ENCODE peak calls at places on chromosomes 16 and 17, in five cellular contexts. E is GM12878, I is K562, B is HepG2, Y is upper lobe of left lung. N is an unnamed sample.

GRCh38 chr17:79414520-79415065 is 196.3 kb downstream of the RBFOX3 start:
- ATAC-seq in E (no peak), I (no peak), B (no peak), Y (no peak), N (no peak)

GRCh38 chr17:54882371-54882770 is 18.3 kb upstream of the TOM1L1 start:
- ATAC-seq in E (no peak), I (no peak), B (no peak), Y (no peak), N (no peak)

GRCh38 chr17:3886776-3887175 is 6.1 kb downstream of the CAMKK1 start:
- ATAC-seq in E (no peak), I (no peak), B (no peak), Y (peak), N (no peak)

GRCh38 chr17:30316736-30317135 is 17.1 kb downstream of the TMIGD1 start:
- ATAC-seq in E (no peak), I (no peak), B (peak), Y (no peak), N (no peak)

GRCh38 chr16:80263848-80264694 is 276.7 kb upstream of the DYNLRB2 start:
- ATAC-seq in E (no peak), I (no peak), B (peak), Y (no peak), N (no peak)

GRCh38 chr17:36127882-36128369 is 24.3 kb downstream of the CCL4 start:
- ATAC-seq in E (no peak), I (no peak), B (no peak), Y (no peak), N (no peak)

GRCh38 chr16:76464973-76465620 is 187.9 kb downstream of the CNTNAP4 start:
- ATAC-seq in E (no peak), I (no peak), B (no peak), Y (no peak), N (no peak)

GRCh38 chr17:71482625-71483024 is 638.2 kb upstream of the SOX9 start:
- ATAC-seq in E (no peak), I (no peak), B (no peak), Y (no peak), N (no peak)

GRCh38 chr17:4988168-4988567 is 693 bp upstream of the CAMTA2 start:
- ATAC-seq in E (peak), I (no peak), B (no peak), Y (no peak), N (no peak)

GRCh38 chr16:67781548-67781921 is 24.8 kb downstream of the RANBP10 start:
- ATAC-seq in E (peak), I (peak), B (no peak), Y (no peak), N (no peak)

GRCh38 chr17:40629850-40630249 is 17.8 kb downstream of the SMARCE1 start:
- ATAC-seq in E (no peak), I (no peak), B (no peak), Y (no peak), N (no peak)

GRCh38 chr17:31631759-31632158 is 227.3 kb downstream of the COPRS start:
- ATAC-seq in E (no peak), I (no peak), B (no peak), Y (no peak), N (no peak)

GRCh38 chr16:57149391-57149790 is 36.4 kb downstream of the PSME3IP1 start:
- ATAC-seq in E (no peak), I (no peak), B (no peak), Y (no peak), N (no peak)

GRCh38 chr16:11668590-11669379 is 530 bp downstream of the SNN start:
- ATAC-seq in E (peak), I (no peak), B (no peak), Y (no peak), N (peak)

GRCh38 chr17:49738456-49739163 is 25.3 kb downstream of the FAM117A start:
- ATAC-seq in E (no peak), I (no peak), B (no peak), Y (no peak), N (no peak)

GRCh38 chr17:15303293-15303692 is 38.1 kb downstream of the TEKT3 start:
- ATAC-seq in E (no peak), I (no peak), B (no peak), Y (no peak), N (no peak)

DNA sequence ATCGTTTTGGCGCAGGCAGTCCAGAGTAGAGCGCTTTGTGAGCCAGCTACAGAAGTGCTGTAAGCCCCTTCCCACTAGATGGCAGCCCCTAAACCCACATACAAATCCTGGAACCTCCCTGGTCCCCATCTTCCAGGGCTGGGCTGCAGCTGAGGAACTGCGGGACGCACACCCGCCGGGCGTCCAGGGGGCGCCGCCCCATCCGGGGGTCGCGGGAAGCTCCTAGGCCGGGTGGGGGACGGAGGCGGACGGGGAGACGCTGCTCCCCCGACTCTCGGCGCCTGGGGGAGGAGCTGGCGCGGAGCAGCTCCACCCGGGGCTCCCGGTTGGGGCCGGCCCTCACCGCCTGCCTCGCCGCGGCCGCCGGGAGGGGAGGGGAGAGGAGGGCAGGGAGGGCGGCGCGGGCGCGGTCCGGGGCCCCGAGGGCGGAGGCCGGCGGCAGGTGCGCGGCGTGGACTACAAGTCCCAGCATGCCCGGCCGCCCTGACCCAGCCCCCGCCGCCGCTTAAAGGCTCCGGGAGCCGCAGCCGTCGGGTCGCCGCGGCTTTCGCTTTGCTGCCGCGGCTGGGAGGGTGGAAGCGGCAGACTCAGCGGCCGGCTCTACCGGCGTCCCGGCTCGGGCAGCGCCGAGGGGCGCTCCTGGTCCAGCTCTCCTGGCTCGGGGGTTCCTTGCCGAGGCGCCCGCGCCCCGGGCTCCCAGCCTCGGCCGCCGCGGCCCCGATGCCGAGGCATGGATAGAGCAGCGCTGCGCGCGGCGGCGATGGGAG is at the start of gene KSR1:
- ATAC-seq in E (peak), I (peak), B (peak), Y (peak), N (peak)
- TF ChIP-seq EP300 in E (no peak), I (no peak), B (no peak), Y (no peak), N (no peak)

GRCh38 chr17:2656293-2656692 is 55.3 kb downstream of the CLUH start:
- ATAC-seq in E (no peak), I (no peak), B (no peak), Y (no peak), N (no peak)

DNA sequence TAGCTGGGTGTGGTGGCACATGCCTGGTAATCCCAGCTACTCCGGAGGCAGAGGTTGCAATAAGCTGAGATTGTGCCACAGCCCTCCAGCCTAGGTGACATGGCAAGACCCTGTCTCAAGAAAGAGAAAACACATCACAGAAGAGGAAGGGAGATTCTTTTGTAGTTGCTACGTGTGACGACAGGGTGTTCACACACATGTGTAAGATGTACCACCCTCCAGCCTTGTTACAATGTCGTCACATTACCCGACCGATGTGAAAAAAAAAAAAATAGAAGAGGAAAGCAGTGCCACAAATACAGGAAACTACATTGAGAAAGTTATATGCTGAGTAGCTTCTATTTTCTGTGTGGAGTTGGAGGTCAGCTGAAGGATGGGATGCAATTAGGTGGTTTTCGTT is 56.0 kb downstream of the CLUH start:
- ATAC-seq in E (no peak), I (no peak), B (no peak), Y (no peak), N (no peak)
- TF ChIP-seq POLR2AphosphoS5 in E (no peak), I (no peak), B (no peak), Y (no peak), N (no peak)

DNA sequence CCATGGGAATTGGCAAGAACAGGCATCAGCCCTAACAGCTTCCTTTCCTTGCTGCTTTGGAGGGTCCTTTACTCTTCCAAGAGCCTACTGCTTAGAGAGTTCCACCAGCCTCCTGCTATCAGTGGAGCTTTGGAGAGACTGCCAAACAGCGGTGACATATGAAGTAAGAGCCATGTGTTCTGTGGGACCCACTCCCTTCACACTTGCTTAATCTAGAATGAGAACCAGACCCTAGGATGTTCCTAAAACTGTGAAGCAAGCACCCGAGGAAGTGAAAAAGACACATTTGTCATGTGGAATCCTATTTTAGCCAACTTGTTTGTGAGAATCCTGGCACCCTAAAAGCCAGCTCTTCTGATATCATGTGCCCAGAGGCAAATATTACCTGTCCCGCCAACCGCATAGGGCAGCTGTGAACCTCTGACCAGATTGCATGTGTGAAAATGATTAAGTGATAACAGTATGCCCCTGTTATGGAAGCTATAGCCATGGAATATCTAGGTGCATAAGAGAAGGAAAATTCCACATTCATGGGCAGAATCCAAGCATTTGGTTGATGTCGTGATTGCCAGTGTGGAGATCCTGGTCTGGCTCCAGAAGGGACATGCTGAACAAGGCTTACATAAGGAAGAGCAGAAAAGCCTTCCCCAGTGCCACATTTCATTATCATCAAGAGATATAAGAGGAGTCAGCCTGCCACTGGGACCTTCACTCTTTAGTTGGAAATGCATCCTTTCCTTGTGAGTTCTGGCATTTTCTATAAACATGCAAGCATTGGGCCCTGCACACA is 18.7 kb downstream of the RCVRN start:
- ATAC-seq in E (no peak), I (no peak), B (no peak), Y (no peak), N (no peak)
- TF ChIP-seq EP300 in E (no peak), I (no peak), B (no peak), Y (no peak), N (no peak)

DNA sequence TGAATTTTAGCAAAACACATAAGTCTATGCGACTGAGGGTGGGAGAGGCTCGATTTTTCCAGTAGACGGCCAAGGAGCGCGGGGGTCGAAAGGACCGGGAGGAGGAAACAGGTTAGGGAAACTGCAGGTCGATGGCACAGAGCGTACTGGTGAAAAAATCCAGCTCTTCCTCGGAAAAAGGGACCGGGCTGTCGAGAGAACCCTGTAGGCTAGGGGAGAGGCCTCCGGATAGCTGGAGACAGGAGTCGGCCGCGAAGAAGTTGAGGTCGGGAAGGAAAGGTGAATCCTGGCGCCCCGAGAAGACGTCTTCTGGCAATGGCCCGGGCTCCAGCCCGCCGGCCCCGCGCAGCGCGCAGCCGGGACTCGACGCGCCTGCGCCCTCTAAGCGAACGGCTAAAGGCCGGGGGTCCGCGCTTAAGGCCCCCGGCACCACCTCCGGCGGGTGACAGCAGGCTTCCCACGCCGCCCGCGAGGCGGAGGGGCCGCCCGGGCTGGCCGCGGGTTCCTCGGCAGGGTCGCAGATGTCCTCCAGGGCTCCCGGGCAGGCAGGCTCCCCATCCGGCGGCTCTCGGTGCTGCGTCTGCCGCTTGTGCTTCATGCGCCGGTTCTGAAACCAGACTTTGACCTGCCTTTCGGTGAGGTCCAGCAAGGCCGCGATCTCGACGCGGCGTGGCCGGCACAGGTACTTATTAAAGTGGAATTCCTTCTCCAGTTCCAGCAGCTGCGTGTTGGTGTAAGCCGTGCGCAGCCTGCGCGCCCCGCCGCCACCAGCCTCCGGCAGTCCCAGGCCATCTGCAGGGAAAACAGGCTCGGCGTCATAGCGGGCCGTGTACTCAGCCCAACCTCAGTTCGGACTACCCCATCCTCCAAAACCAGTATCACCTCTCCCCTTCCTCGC is 1.7 kb downstream of the HOXB2 start:
- ATAC-seq in E (peak), I (peak), B (peak), Y (peak), N (no peak)
- TF ChIP-seq POLR2AphosphoS5 in E (peak), I (peak), B (no peak), Y (no peak), N (peak)

GRCh38 chr17:8164815-8165131 is 2.0 kb upstream of the VAMP2 start:
- ATAC-seq in E (no peak), I (no peak), B (no peak), Y (no peak), N (no peak)
- TF ChIP-seq EP300 in E (no peak), I (no peak), B (no peak), Y (no peak), N (no peak)

GRCh38 chr16:24524855-24525652 is 14.3 kb upstream of the RBBP6 start:
- ATAC-seq in E (no peak), I (no peak), B (no peak), Y (no peak), N (no peak)

GRCh38 chr16:24522751-24523150 is 16.6 kb upstream of the RBBP6 start:
- ATAC-seq in E (no peak), I (peak), B (no peak), Y (no peak), N (no peak)

GRCh38 chr16:24526701-24527470 is 12.5 kb upstream of the RBBP6 start:
- ATAC-seq in E (no peak), I (no peak), B (no peak), Y (no peak), N (no peak)

GRCh38 chr16:24523569-24523968 is 15.8 kb upstream of the RBBP6 start:
- ATAC-seq in E (peak), I (peak), B (peak), Y (no peak), N (no peak)

DNA sequence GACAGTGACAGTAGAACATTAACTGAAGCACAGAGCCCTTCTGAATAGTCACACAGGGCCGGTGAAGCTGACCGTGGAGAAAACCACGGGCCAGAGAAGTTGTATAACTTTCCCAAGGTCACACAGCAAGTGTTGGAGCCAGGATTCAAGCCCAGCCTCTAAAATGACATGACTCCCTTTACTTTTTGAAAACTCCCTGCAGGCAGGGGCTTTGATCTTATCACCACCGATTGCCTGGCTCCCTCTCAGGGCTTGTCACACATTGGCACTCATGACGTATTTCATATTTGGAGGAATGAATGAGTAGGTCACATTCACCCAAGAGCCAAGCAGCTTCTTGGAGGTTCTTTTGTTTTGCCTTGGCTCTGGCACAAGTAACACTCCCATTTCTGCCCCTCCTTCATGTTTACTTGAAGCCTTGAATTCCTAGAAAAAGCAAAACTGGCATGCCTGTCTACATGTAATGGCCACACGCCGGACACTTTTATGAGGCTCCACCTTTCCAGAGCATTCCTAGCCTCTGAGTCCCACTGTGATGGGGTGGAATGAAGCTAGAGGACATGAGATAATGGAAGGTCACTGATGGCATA is 13.3 kb upstream of the RBBP6 start:
- ATAC-seq in E (no peak), I (no peak), B (peak), Y (peak), N (peak)
- TF ChIP-seq POLR2AphosphoS5 in E (no peak), I (no peak), B (no peak), Y (no peak), N (no peak)

N was measured in gastroesophageal sphincter.